ENCODE peak calls at places on chromosomes 7 and 10, in four cellular contexts. G is thyroid gland, R is substantia nigra, V is tibial artery. X is an unnamed sample.

GRCh38 chr10:93346712-93347111 is 135.4 kb downstream of the MYOF start:
- DNase-seq in G (no peak), R (no peak), V (no peak), X (no peak)

GRCh38 chr10:43209064-43209455 is 57.8 kb downstream of the RASGEF1A start:
- DNase-seq in G (no peak), R (no peak), V (no peak), X (no peak)

GRCh38 chr7:19051767-19052375 is 65.6 kb downstream of the TWIST1 start:
- DNase-seq in G (peak), R (no peak), V (peak), X (no peak)

GRCh38 chr7:149003018-149003417 is 25.3 kb downstream of the PDIA4 start:
- DNase-seq in G (no peak), R (no peak), V (no peak), X (no peak)

GRCh38 chr10:28219241-28219640 is 83.6 kb downstream of the MPP7 start:
- DNase-seq in G (no peak), R (no peak), V (no peak), X (no peak)

GRCh38 chr7:116522247-116522646 is 2.6 kb upstream of the CAV1 start:
- DNase-seq in G (no peak), R (no peak), V (no peak), X (no peak)

GRCh38 chr10:106795619-106796018 is 368.9 kb downstream of the SORCS1 start:
- DNase-seq in G (peak), R (no peak), V (peak), X (no peak)

GRCh38 chr10:62669351-62669750 is 135.2 kb upstream of the ADO start:
- DNase-seq in G (no peak), R (no peak), V (no peak), X (no peak)

GRCh38 chr7:69078997-69079769 is 519.1 kb upstream of the AUTS2 start:
- DNase-seq in G (peak), R (peak), V (peak), X (no peak)

GRCh38 chr7:50627824-50628361 is 62.7 kb upstream of the DDC start:
- DNase-seq in G (no peak), R (no peak), V (no peak), X (no peak)

GRCh38 chr10:101587725-101588614 is at the start of the genes DPCD and POLL:
- DNase-seq in G (peak), R (peak), V (peak), X (peak)

DNA sequence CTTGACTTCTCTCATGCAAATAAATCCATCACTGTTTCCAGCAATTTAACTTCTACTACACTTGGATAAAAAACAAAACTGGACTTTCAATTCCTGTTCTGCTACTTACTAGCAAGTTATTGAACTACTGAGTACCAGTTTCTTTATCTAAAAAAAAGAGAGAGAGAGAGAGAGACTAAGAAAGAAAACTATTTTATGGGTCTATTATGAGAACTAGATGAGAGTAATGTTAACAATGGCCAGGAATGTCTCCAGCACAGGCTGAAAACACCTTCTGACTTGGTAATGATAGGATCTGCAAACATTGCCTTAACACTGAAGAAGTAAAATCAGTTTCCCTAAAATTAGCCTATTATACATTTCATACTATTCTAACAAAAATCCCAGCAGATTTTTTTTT is 5.2 kb downstream of the TSPAN12 start:
- DNase-seq in G (no peak), R (no peak), V (no peak), X (no peak)
- H3K27ac ChIP-seq in G (no peak), R (no peak), V (no peak), X (no peak)

GRCh38 chr7:97118306-97118917 is 914 bp downstream of the SDHAF3 start:
- DNase-seq in G (no peak), R (no peak), V (no peak), X (no peak)

GRCh38 chr7:97117372-97118188 is at the start of gene SDHAF3:
- DNase-seq in G (peak), R (peak), V (peak), X (peak)

GRCh38 chr7:97119747-97120146 is 2.2 kb downstream of the SDHAF3 start:
- DNase-seq in G (no peak), R (no peak), V (no peak), X (no peak)

GRCh38 chr7:97116308-97116707 is 1.2 kb upstream of the SDHAF3 start:
- DNase-seq in G (no peak), R (no peak), V (no peak), X (no peak)

GRCh38 chr7:97117035-97117371 is 495 bp upstream of the SDHAF3 start:
- DNase-seq in G (no peak), R (no peak), V (no peak), X (no peak)
- H3K27ac ChIP-seq in G (peak), R (peak), V (peak), X (peak)

GRCh38 chr7:16416289-16417282 is 4.8 kb downstream of the CRPPA start:
- DNase-seq in G (peak), R (no peak), V (no peak), X (no peak)

GRCh38 chr7:16419859-16420258 is 1.5 kb downstream of the CRPPA start:
- DNase-seq in G (no peak), R (no peak), V (no peak), X (no peak)

GRCh38 chr7:16419126-16419525 is 2.2 kb downstream of the CRPPA start:
- DNase-seq in G (no peak), R (no peak), V (no peak), X (no peak)

GRCh38 chr7:16420329-16420648 is 1.0 kb downstream of the CRPPA start:
- DNase-seq in G (no peak), R (no peak), V (no peak), X (no peak)

DNA sequence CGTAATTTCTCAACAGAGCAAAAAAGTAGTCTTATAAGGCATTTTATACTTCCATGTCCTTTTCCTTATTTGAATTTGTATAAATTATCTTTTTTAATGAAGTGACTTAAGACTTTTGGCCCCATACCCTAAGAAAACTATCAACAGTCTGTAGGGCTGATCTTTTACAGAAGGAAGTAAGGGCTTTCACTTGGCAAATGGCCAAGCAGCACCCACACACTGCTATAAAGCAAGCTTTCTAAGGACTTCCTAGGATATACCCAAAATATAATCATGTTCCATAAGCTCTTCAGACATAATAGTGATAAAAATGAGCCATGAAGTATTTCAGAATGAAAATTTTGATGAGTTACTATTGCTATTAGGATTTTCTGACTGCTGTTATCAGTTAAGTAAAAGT is 3.4 kb downstream of the CRPPA start:
- DNase-seq in G (no peak), R (no peak), V (no peak), X (no peak)
- H3K27ac ChIP-seq in G (no peak), R (no peak), V (no peak), X (no peak)

DNA sequence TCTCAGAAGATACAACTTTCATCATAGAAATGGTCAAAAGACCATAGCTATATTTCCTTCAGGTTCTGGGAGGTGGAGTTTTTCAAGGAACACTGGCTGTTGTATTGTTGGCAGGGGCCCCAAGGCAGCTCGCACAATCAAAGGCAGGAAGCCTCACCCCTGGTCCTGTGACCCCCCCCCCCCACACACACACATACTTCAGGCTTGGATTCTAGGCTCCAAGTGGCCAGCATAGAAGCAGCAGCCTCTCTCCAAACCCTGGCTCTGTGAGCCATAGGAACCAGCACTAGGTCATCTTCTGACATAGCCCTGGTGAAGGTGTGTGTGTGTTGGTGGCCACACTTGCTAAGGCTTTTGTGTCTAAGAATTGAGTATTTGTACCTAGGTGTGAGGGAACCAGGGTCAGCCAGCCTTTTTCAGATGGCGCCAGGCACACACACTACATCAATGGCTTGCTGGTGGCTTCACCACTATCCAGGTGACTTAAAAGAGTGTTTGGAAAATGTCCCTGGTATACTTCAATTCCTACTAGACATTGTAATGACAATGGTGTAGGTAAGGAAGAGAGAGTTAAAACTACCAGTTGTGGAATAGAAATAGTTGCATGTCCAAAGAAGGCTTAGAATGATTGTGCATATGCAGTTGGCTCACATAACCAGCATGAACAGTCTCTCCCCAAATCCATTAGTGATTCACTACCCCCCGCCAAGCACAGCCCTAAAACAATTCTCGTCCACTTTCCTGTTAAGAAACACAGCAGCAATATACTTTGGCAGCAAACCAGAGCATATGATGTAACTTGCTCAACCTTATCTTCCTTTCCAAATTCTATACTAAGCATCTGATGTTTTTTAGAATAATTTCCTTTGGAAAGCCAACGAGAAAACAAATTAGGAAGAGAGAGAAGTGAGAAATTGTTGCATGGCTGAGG is 91.3 kb downstream of the AVL9 start:
- DNase-seq in G (no peak), R (no peak), V (no peak), X (no peak)
- H3K27ac ChIP-seq in G (peak), R (no peak), V (peak), X (no peak)